ENCODE peak calls at places on chromosome 2, in seven cellular contexts. W, B, G, J, P, D and F are unnamed samples.

GRCh38 chr2:191846787-191847620 is at the start of gene CAVIN2:
- DNase-seq in D (peak; percentile 60), W (peak; percentile 66), P (no peak), B (peak; percentile 90), J (peak; percentile 5), G (peak; percentile 48), F (peak; percentile 88)

GRCh38 chr2:119523959-119524694 is at the start of gene SCTR:
- DNase-seq in G (no peak), D (no peak), P (peak; percentile 87), W (no peak), B (no peak), J (no peak), F (no peak)

GRCh38 chr2:106108791-106109190 is 85.3 kb downstream of the UXS1 start:
- DNase-seq in D (no peak), J (no peak), P (no peak), W (no peak), G (no peak), B (no peak), F (no peak)

GRCh38 chr2:11778923-11779757 is 32.7 kb downstream of the LPIN1 start:
- DNase-seq in B (peak; percentile 87), J (no peak), P (peak; percentile 95), D (peak; percentile 79), W (peak; percentile 90), G (peak; percentile 57), F (peak; percentile 77)

GRCh38 chr2:162155093-162155492 is 3.0 kb upstream of the GCG start:
- DNase-seq in D (no peak), P (no peak), J (no peak), G (no peak), B (no peak), W (no peak), F (no peak)

GRCh38 chr2:219273887-219274391 is 5.2 kb upstream of the DNAJB2 start:
- DNase-seq in G (peak; percentile 36), B (no peak), J (no peak), D (no peak), W (no peak), P (no peak), F (no peak)

GRCh38 chr2:26562811-26563645 is 78.1 kb downstream of the CIB4 start:
- DNase-seq in J (no peak), G (peak; percentile 43), P (peak; percentile 24), B (peak; percentile 68), D (peak; percentile 11), W (peak; percentile 44), F (no peak)

GRCh38 chr2:149422337-149422990 is 92.1 kb downstream of the LYPD6 start:
- DNase-seq in B (no peak), W (no peak), G (no peak), P (no peak), J (no peak), D (no peak), F (no peak)

GRCh38 chr2:153287109-153287801 is 191.3 kb downstream of the RPRM start:
- DNase-seq in D (no peak), W (no peak), G (no peak), P (peak; percentile 93), J (no peak), B (no peak), F (no peak)

DNA sequence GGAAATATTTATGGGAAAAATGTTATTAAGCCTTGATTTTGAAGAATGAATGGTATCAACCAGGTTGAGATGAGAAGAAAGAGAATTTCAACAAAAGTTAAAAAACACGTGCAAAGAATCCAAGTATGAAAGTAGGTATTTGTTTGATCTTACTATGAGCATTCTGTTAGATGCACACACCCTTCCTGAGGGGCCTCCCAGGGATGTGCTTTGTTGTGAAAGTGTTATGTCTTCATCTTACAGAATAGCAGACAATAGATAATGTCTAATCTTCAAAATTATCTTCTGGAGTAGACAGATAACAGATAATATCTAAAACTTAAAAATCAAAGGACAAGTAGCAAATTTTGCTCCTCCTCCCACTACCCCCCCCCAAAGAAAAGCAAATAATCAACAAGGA is 155.2 kb upstream of the COL3A1 start:
- DNase-seq in J (no peak), W (no peak), B (no peak), D (no peak), G (no peak), P (no peak), F (no peak)
- H3K4me3 ChIP-seq in J (no peak overlapping the region), W (no peak overlapping the region), B (no peak overlapping the region), D (no peak overlapping the region), G (no peak overlapping the region), P (peak overlapping the region; percentile 4), F (no peak overlapping the region)

DNA sequence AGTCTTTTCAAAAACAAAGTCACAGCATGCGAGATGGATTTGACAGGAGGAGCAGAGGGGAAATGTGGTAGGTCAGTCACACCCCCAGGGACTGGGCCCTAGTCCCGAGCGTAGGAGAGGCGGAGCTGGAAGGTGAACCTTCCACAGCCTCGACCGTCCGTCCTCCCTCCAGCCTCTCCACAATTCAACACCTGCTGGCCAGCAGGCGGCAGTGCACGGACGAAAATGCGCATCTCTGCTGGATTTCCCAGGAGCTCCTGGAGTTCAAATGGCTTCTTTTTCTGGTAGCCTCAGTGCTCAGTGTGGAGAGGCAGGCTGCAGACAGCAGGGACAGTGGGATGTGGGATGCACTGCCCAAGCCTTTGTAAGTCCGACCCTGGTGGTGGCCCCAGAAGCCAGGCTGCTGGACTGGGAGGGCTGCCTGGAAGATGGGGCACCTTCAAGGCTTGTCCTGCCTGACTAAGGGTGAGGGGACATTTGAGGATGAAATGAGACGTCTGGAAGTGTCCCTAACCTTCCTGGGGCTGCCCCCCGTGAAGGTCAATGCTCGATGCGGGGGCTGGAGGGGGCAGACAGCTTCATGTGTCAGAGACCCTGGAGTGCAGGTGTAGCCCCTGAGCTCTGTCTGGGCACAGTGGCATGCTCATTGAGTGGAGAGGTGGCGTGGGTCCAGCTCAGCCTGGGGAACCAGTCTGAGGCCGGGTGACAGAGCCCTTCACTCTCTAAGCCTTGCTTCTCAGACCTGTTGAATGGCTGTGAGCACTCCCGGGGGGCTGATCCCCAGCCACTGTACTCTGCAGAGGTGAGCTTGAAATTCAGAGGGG is 189.5 kb downstream of the TFCP2L1 start:
- DNase-seq in G (peak; percentile 73), D (peak; percentile 35), P (peak; percentile 92), W (peak; percentile 59), B (peak; percentile 69), J (no peak), F (no peak)
- TF ChIP-seq CTCF in G (peak; percentile 87), D (no peak), P (peak; percentile 87), W (no peak), B (peak; percentile 43), J (peak; percentile 65), F (peak; percentile 78)

GRCh38 chr2:10411557-10411956 is 36.6 kb downstream of the ODC1 start:
- DNase-seq in W (peak; percentile 74), G (no peak), J (no peak), D (no peak), B (no peak), P (no peak), F (no peak)
- H3K4me1 ChIP-seq in W (peaks cover 1% of the 10 kb centered on the region), G (no peaks in the 10 kb centered on the region), J (peaks cover 52% of the 10 kb centered on the region), D (no peaks in the 10 kb centered on the region), B (peaks cover 38% of the 10 kb centered on the region), P (no peaks in the 10 kb centered on the region), F (no peaks in the 10 kb centered on the region)

GRCh38 chr2:228180126-228181097 is 1.1 kb downstream of the SPHKAP start:
- DNase-seq in B (no peak), W (no peak), P (peak; percentile 85), G (no peak), D (no peak), J (no peak), F (no peak)

DNA sequence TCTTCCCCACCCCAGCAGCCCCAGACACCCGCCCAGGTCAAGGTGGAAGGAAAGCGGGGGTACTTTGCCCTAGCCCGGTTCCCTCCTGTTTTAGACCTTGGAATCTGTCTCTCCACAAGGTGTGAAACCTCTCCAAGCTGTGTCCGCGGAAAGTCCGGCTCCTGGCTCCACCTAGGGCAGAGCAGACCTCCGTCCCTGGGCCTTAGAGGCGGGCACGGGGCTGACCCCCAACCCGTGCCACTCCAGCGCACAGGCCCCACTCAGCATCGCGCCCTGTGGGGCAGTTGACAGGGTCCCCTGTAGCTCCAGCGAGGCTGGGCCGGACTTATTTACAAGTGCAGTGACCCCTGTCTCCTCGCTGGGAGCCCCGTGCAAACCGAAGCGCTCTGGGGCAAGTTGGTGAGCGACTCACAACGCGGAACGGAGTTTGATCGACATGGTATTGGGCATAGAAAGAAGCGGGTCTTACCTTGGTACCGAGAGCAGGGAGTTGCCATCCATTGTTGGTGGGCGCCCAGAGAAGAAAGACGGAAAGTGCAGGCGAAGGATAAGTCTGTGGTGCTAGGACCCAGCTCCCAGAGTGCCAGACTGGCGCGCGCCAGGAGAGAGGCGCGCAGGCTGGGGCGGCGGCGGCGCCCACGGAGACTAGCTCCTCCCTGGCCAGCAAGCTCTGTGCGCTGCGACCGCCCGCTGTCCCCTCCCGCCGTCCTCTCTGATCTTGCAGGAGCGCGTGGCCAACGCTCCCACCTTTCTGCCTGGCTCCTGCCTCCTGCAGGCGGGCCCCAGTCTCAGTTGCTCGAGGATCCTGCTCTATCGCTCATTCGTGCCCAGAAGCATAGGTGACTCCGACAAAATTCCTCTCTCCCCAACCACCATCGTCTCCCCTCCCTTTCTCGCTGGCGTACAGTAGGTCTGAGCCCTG is at the start of gene SPHKAP:
- DNase-seq in G (no peak), J (no peak), P (peak; percentile 87), D (no peak), B (no peak), W (no peak), F (no peak)
- H3K4me3 ChIP-seq in G (no peak within 1 kb of the TSS), J (no peak within 1 kb of the TSS), P (peak within 1 kb of the TSS; percentile 82), D (no peak within 1 kb of the TSS), B (no peak within 1 kb of the TSS), W (no peak within 1 kb of the TSS), F (peak within 1 kb of the TSS; percentile 56)

DNA sequence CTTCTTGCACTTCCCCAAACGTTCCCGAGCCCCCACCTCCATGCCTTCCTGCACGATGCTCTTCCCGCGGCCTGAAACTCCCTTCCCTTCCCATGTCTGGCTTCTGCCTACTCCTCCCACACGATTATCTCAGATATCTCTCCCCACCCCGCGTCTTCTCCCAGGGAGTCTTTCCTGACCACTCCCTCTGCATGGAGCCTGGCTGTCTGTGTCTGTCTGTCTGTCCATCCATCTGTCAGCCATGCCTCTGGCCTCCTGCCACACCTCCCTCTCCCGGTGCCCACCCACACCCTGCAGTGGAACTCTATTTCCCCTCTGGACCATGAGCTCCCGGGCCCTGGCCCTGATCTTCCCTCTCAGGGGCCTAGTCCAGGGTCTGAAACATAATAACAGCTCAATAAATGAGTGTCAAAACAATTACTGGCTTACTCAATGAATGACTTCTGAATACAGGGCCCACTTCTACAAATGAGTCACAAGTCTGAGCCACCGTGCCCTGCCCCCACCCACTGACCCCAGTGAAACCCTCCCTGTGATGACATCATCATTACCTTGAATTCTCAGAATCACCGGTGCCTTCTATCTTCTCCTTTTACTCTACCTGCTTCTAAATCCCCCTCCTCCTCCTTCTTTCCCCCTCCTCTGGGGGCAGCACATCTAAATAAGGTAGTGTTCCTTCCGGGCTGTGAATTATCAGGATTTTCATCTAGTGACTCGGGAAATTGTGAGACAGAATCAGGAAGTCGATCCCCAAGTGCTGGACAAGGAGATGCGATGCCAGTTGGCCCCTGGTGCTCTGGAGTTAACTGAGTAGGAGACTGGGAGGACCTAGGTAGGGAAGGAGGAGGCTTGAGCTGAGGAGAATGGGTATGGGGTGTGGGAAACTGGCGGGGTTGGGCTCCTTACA is 46.1 kb upstream of the PLB1 start:
- DNase-seq in D (no peak), P (no peak), W (no peak), B (peak; percentile 46), G (no peak), J (no peak), F (no peak)
- TF ChIP-seq CTCF in D (no peak), P (peak; percentile 12), W (no peak), B (no peak), G (no peak), J (no peak), F (no peak)

GRCh38 chr2:201120500-201120899 is 4.5 kb downstream of the CFLAR start:
- DNase-seq in G (no peak), B (no peak), J (no peak), P (no peak), W (no peak), D (no peak), F (no peak)
- H3K4me1 ChIP-seq in G (peaks cover 5% of the 10 kb centered on the region), B (peaks cover 72% of the 10 kb centered on the region), J (peaks cover 22% of the 10 kb centered on the region), P (peaks cover 10% of the 10 kb centered on the region), W (peaks cover 18% of the 10 kb centered on the region), D (no peaks in the 10 kb centered on the region), F (peaks cover 58% of the 10 kb centered on the region)